ENCODE peak calls at places on chromosomes 2 and 18, in five cellular contexts. I is stimulated activated CD4-positive, alpha-beta T cell treated with anti-CD3 and anti-CD28 coated beads, Interleukin-2, amount 100 ng/mL, for 48 hours; W is DMS153; C is AG10803; R is effector memory CD4-positive, alpha-beta T cell. P is an unnamed sample.

GRCh38 chr2:191222507-191222906 is 22.7 kb upstream of the MYO1B start:
- DNase-seq in I (no peak), W (no peak), C (peak), R (no peak), P (peak)

GRCh38 chr2:205936446-205936845 is 149.5 kb downstream of the INO80D start:
- DNase-seq in I (no peak), W (no peak), C (peak), R (no peak), P (peak)

GRCh38 chr2:39379643-39380524 is 57.2 kb downstream of the MAP4K3 start:
- DNase-seq in I (no peak), W (no peak), C (peak), R (no peak), P (peak)

GRCh38 chr2:45813003-45813601 is 161.6 kb downstream of the PRKCE start:
- DNase-seq in I (no peak), W (peak), C (no peak), R (no peak), P (no peak)

GRCh38 chr2:138042311-138042710 is 78.0 kb downstream of the HNMT start:
- DNase-seq in I (no peak), W (no peak), C (no peak), R (no peak), P (no peak)

GRCh38 chr2:117785740-117786139 is 28.8 kb upstream of the DDX18 start:
- DNase-seq in I (peak), W (peak), C (peak), R (peak), P (peak)

GRCh38 chr2:68743531-68743930 is 8.9 kb downstream of the ARHGAP25 start:
- DNase-seq in I (no peak), W (no peak), C (no peak), R (no peak), P (no peak)

GRCh38 chr18:59696311-59697235 is 650 bp downstream of the CCBE1 start:
- DNase-seq in I (no peak), W (no peak), C (peak), R (no peak), P (peak)

GRCh38 chr2:204901591-204901990 is 356.3 kb downstream of the PARD3B start:
- DNase-seq in I (no peak), W (no peak), C (no peak), R (no peak), P (no peak)

GRCh38 chr2:103008586-103008985 is 246.8 kb downstream of the TMEM182 start:
- DNase-seq in I (no peak), W (no peak), C (no peak), R (no peak), P (no peak)

GRCh38 chr18:51383116-51383515 is 185.6 kb upstream of the MEX3C start:
- DNase-seq in I (no peak), W (no peak), C (no peak), R (no peak), P (no peak)

GRCh38 chr2:188450740-188451480 is 159.2 kb downstream of the GULP1 start:
- DNase-seq in I (no peak), W (no peak), C (peak), R (no peak), P (peak)

GRCh38 chr2:105865222-105865913 is 120.7 kb downstream of the NCK2 start:
- DNase-seq in I (no peak), W (no peak), C (peak), R (no peak), P (peak)

GRCh38 chr2:174158003-174158402 is 90.3 kb downstream of the OLA1 start:
- DNase-seq in I (no peak), W (no peak), C (peak), R (peak), P (peak)

GRCh38 chr2:12507295-12507694 is 209.4 kb upstream of the TRIB2 start:
- DNase-seq in I (peak), W (no peak), C (peak), R (no peak), P (peak)

GRCh38 chr18:9708057-9708881 is at the start of gene RAB31:
- DNase-seq in I (no peak), W (no peak), C (peak), R (no peak), P (peak)

GRCh38 chr2:71458413-71459083 is 5.2 kb downstream of the DYSF start:
- DNase-seq in I (no peak), W (no peak), C (peak), R (no peak), P (peak)

GRCh38 chr18:24094561-24094960 is 44.3 kb upstream of the CABYR start:
- DNase-seq in I (no peak), W (no peak), C (peak), R (no peak), P (no peak)

GRCh38 chr2:233234264-233234663 is 17.2 kb upstream of the ATG16L1 start:
- DNase-seq in I (no peak), W (no peak), C (no peak), R (no peak), P (no peak)

GRCh38 chr2:214713080-214713830 is 96.2 kb downstream of the BARD1 start:
- DNase-seq in I (no peak), W (no peak), C (no peak), R (no peak), P (no peak)

GRCh38 chr18:76972241-76972640 is 149.9 kb downstream of the ZNF236 start:
- DNase-seq in I (no peak), W (no peak), C (no peak), R (no peak), P (no peak)

GRCh38 chr18:66534110-66534509 is 69.8 kb downstream of the CDH19 start:
- DNase-seq in I (no peak), W (no peak), C (no peak), R (no peak), P (no peak)

GRCh38 chr2:203720011-203720410 is 13.6 kb downstream of the CD28 start:
- DNase-seq in I (no peak), W (no peak), C (no peak), R (peak), P (no peak)

GRCh38 chr18:456361-456821 is 44.1 kb downstream of the COLEC12 start:
- DNase-seq in I (no peak), W (no peak), C (peak), R (no peak), P (peak)

GRCh38 chr2:232388324-232388891 is 9.9 kb downstream of the ALPP start:
- DNase-seq in I (no peak), W (no peak), C (no peak), R (no peak), P (no peak)

GRCh38 chr2:227324671-227325055 is 388 bp upstream of the MFF start:
- DNase-seq in I (no peak), W (no peak), C (peak), R (no peak), P (peak)

GRCh38 chr2:168171069-168171762 is 76.2 kb downstream of the STK39 start:
- DNase-seq in I (no peak), W (no peak), C (no peak), R (no peak), P (no peak)

GRCh38 chr18:26480897-26481795 is 67.2 kb downstream of the KCTD1 start:
- DNase-seq in I (no peak), W (no peak), C (peak), R (no peak), P (peak)

GRCh38 chr2:54704688-54705605 is 18.5 kb upstream of the EML6 start:
- DNase-seq in I (no peak), W (peak), C (peak), R (no peak), P (peak)

GRCh38 chr2:11026286-11026921 is 114.7 kb downstream of the KCNF1 start:
- DNase-seq in I (no peak), W (no peak), C (no peak), R (no peak), P (no peak)

GRCh38 chr18:70490008-70490933 is 201.4 kb downstream of the SOCS6 start:
- DNase-seq in I (peak), W (peak), C (peak), R (peak), P (peak)

GRCh38 chr2:55035716-55036115 is 14.5 kb downstream of the RTN4 start:
- DNase-seq in I (no peak), W (no peak), C (no peak), R (no peak), P (no peak)

GRCh38 chr2:11121099-11121822 is 34.0 kb upstream of the SLC66A3 start:
- DNase-seq in I (no peak), W (no peak), C (peak), R (no peak), P (peak)

GRCh38 chr2:120829633-120830025 is 94.0 kb downstream of the GLI2 start:
- DNase-seq in I (no peak), W (no peak), C (no peak), R (no peak), P (no peak)

GRCh38 chr18:3015203-3015590 is 2.3 kb upstream of the LPIN2 start:
- DNase-seq in I (no peak), W (no peak), C (peak), R (no peak), P (peak)

GRCh38 chr2:137547842-137548241 is 416.4 kb upstream of the HNMT start:
- DNase-seq in I (no peak), W (no peak), C (no peak), R (no peak), P (no peak)